ENCODE peak calls at places on chromosomes 4 and X, in nine cellular contexts. K is Ammon's horn; H is C1 segment of cervical spinal cord; X is WERI-Rb-1; J is COR-L47; V is stimulated activated naive CD8-positive, alpha-beta T cell treated with anti-CD3 and anti-CD28 coated beads, Interleukin-15, Interleukin-2, amounts not matched to agents 100 U/mL and 50 U/mL, for 24 hours; P is astrocyte of the spinal cord; M is retina; R is iPS-NIHi11. T is an unnamed sample.

GRCh38 chr4:133157460-133158160 is 8.5 kb downstream of the PCDH10 start:
- DNase-seq in X (no peak), J (no peak), H (no peak), P (peak), V (no peak), R (no peak), M (no peak), K (peak), T (no peak)

GRCh38 chrX:5979338-5979737 is 249.3 kb downstream of the NLGN4X start:
- DNase-seq in K (no peak), X (no peak), P (no peak), H (no peak), M (no peak), R (no peak), J (no peak), V (no peak), T (no peak)

GRCh38 chrX:107747596-107748161 is 27.9 kb downstream of the TSC22D3 start:
- DNase-seq in H (no peak), P (peak), J (peak), V (no peak), M (peak), X (no peak), R (no peak), K (peak), T (peak)

GRCh38 chr4:106268731-106269272 is 47.2 kb downstream of the TBCK start:
- DNase-seq in K (no peak), X (no peak), V (no peak), P (no peak), J (no peak), M (no peak), R (no peak), H (no peak), T (no peak)

GRCh38 chr4:8505229-8505628 is 64.7 kb downstream of the TRMT44 start:
- DNase-seq in J (no peak), M (no peak), K (no peak), P (no peak), X (no peak), V (no peak), R (no peak), H (no peak), T (no peak)

GRCh38 chr4:86497131-86497530 is 97.0 kb upstream of the PTPN13 start:
- DNase-seq in M (no peak), K (peak), P (no peak), V (no peak), X (no peak), R (no peak), H (no peak), J (no peak), T (no peak)

GRCh38 chr4:8539661-8540060 is 40.5 kb upstream of the GPR78 start:
- DNase-seq in R (no peak), X (no peak), H (no peak), M (no peak), V (no peak), K (no peak), P (no peak), J (no peak), T (no peak)

GRCh38 chr4:102638621-102639020 is 122.1 kb downstream of the MANBA start:
- DNase-seq in H (no peak), P (no peak), K (no peak), V (no peak), J (no peak), R (no peak), M (no peak), X (no peak), T (no peak)

GRCh38 chr4:78758105-78758504 is 18.0 kb upstream of the BMP2K start:
- DNase-seq in X (no peak), M (no peak), J (no peak), K (no peak), P (no peak), R (no peak), V (no peak), H (no peak), T (no peak)

GRCh38 chr4:83753260-83753659 is 217.4 kb downstream of the GPAT3 start:
- DNase-seq in P (no peak), H (no peak), V (no peak), K (no peak), J (no peak), R (peak), X (no peak), M (no peak), T (no peak)

GRCh38 chrX:41590641-41591040 is 98.1 kb upstream of the GPR34 start:
- DNase-seq in J (no peak), V (no peak), P (no peak), K (no peak), H (no peak), X (no peak), M (no peak), R (no peak), T (no peak)

GRCh38 chrX:19785647-19786046 is 101.8 kb downstream of the SH3KBP1 start:
- DNase-seq in M (no peak), V (peak), H (no peak), J (no peak), R (no peak), K (no peak), X (no peak), P (no peak), T (no peak)

GRCh38 chr4:19063662-19064061 is 1042.1 kb upstream of the LCORL start:
- DNase-seq in K (no peak), R (no peak), V (no peak), J (no peak), M (no peak), X (no peak), P (no peak), H (no peak), T (no peak)

GRCh38 chr4:152999376-153000067 is 63.4 kb downstream of the FHDC1 start:
- DNase-seq in P (no peak), K (no peak), R (no peak), J (no peak), H (peak), M (no peak), X (peak), V (no peak), T (no peak)

GRCh38 chr4:107877361-107877760 is 52.6 kb downstream of the SGMS2 start:
- DNase-seq in K (no peak), H (no peak), P (no peak), X (no peak), M (no peak), V (no peak), R (no peak), J (peak), T (no peak)

GRCh38 chrX:114073926-114074325 is 510.0 kb upstream of the HTR2C start:
- DNase-seq in H (no peak), J (no peak), X (no peak), M (peak), K (no peak), P (no peak), R (no peak), V (no peak), T (no peak)

GRCh38 chrX:71117358-71117757 is 1.0 kb upstream of the MED12 start:
- DNase-seq in J (no peak), M (no peak), V (no peak), R (no peak), P (no peak), K (no peak), H (no peak), X (no peak), T (no peak)

GRCh38 chr4:20487446-20487845 is 212.8 kb upstream of the PACRGL start:
- DNase-seq in K (no peak), P (peak), X (no peak), R (no peak), M (no peak), V (no peak), H (no peak), J (no peak), T (no peak)

GRCh38 chrX:151402719-151403390 is 5.8 kb downstream of the VMA21 start:
- DNase-seq in X (no peak), V (no peak), R (no peak), J (peak), K (peak), M (no peak), P (no peak), H (peak), T (peak)

GRCh38 chrX:153469811-153470410 is 465 bp downstream of the HAUS7 start:
- DNase-seq in J (peak), M (no peak), H (no peak), P (peak), X (peak), K (peak), V (peak), R (peak), T (no peak)

GRCh38 chr4:152693875-152694274 is 14.1 kb upstream of the TMEM154 start:
- DNase-seq in X (no peak), M (no peak), R (no peak), K (no peak), J (no peak), P (no peak), V (no peak), H (no peak), T (no peak)

GRCh38 chr4:123876640-123877039 is 480.0 kb downstream of the SPRY1 start:
- DNase-seq in V (no peak), P (no peak), K (no peak), X (no peak), H (no peak), J (peak), M (peak), R (no peak), T (no peak)

GRCh38 chr4:168717852-168718251 is 221.0 kb downstream of the PALLD start:
- DNase-seq in V (no peak), K (no peak), J (no peak), M (no peak), X (no peak), P (peak), R (no peak), H (no peak), T (no peak)

GRCh38 chr4:1969928-1970723 is 38.6 kb downstream of the NELFA start:
- DNase-seq in V (no peak), M (no peak), H (no peak), P (no peak), R (no peak), J (no peak), K (no peak), X (no peak), T (no peak)

GRCh38 chrX:82816001-82816400 is 692.1 kb upstream of the POU3F4 start:
- DNase-seq in M (no peak), R (no peak), J (no peak), V (no peak), H (no peak), X (no peak), K (no peak), P (no peak), T (no peak)

GRCh38 chr4:140617494-140618060 is 48.8 kb upstream of the UCP1 start:
- DNase-seq in M (no peak), P (no peak), R (no peak), X (peak), H (no peak), K (no peak), J (no peak), V (no peak), T (no peak)

GRCh38 chr4:84878541-84878940 is 87.9 kb downstream of the WDFY3 start:
- DNase-seq in R (no peak), X (no peak), H (no peak), P (no peak), K (no peak), J (no peak), V (no peak), M (no peak), T (no peak)

GRCh38 chr4:7780751-7781348 is 158.8 kb downstream of the AFAP1 start:
- DNase-seq in X (no peak), V (no peak), P (no peak), R (no peak), J (no peak), H (no peak), K (no peak), M (no peak), T (no peak)

GRCh38 chr4:142406917-142407501 is 439.1 kb downstream of the INPP4B start:
- DNase-seq in P (no peak), M (no peak), V (no peak), J (no peak), H (no peak), X (no peak), R (no peak), K (no peak), T (no peak)

GRCh38 chrX:104112326-104112951 is at the start of gene ZCCHC18:
- DNase-seq in V (peak), H (peak), J (peak), R (peak), P (peak), K (peak), M (peak), X (peak), T (no peak)

GRCh38 chr4:173360587-173361221 is 10.1 kb upstream of the SAP30 start:
- DNase-seq in V (no peak), K (no peak), J (no peak), H (no peak), R (peak), X (no peak), M (no peak), P (peak), T (no peak)

GRCh38 chr4:69860007-69860406 is at the start of gene SULT1E1:
- DNase-seq in M (no peak), J (peak), P (peak), K (no peak), R (peak), V (no peak), X (no peak), H (no peak), T (no peak)

GRCh38 chr4:126130200-126130599 is 815.4 kb downstream of the FAT4 start:
- DNase-seq in X (no peak), H (no peak), J (no peak), R (no peak), P (no peak), M (no peak), K (no peak), V (no peak), T (no peak)

GRCh38 chr4:5826437-5827107 is 66.3 kb downstream of the CRMP1 start:
- DNase-seq in J (no peak), V (no peak), K (no peak), H (no peak), M (no peak), R (no peak), P (no peak), X (no peak), T (no peak)

GRCh38 chr4:111074523-111075114 is 451.7 kb upstream of the PITX2 start:
- DNase-seq in P (no peak), V (no peak), R (no peak), H (no peak), J (no peak), X (peak), K (no peak), M (no peak), T (no peak)

GRCh38 chr4:94571301-94571700 is 119.6 kb downstream of the PDLIM5 start:
- DNase-seq in H (no peak), X (no peak), J (no peak), K (peak), V (no peak), P (no peak), M (peak), R (no peak), T (no peak)

GRCh38 chr4:110654254-110654635 is 31.4 kb upstream of the PITX2 start:
- DNase-seq in J (no peak), V (no peak), P (no peak), X (no peak), R (no peak), K (no peak), M (no peak), H (no peak), T (no peak)

GRCh38 chr4:150002561-150002960 is 75.7 kb upstream of the DCLK2 start:
- DNase-seq in X (no peak), J (no peak), P (no peak), V (no peak), K (no peak), M (no peak), H (no peak), R (no peak), T (no peak)

GRCh38 chrX:2498781-2499302 is 1.9 kb downstream of the DHRSX start:
- DNase-seq in J (no peak), R (no peak), H (no peak), V (no peak), K (peak), P (peak), M (peak), X (peak), T (no peak)

T was measured in NCI-H2107.